ENCODE peak calls at places on chromosomes 1 and 21, in eight cellular contexts. B, T, Z, Q, C, P, S and V are unnamed samples.

GRCh38 chr1:201766117-201766863 is 62.7 kb upstream of the IPO9 start:
- DNase-seq in Z (no peak), Q (no peak), S (no peak), T (no peak), C (no peak), B (no peak), P (peak; percentile 96), V (peak; percentile 96)

GRCh38 chr1:105565006-105565405 is 1491.5 kb upstream of the PRMT6 start:
- DNase-seq in T (no peak), B (no peak), S (no peak), Q (no peak), C (no peak), Z (no peak), P (no peak), V (no peak)

GRCh38 chr1:93616221-93616995 is 65.2 kb downstream of the BCAR3 start:
- DNase-seq in S (no peak), Q (no peak), C (no peak), P (no peak), T (no peak), B (no peak), Z (no peak), V (no peak)

GRCh38 chr1:77227383-77227782 is 8.2 kb upstream of the PIGK start:
- DNase-seq in Q (no peak), S (no peak), B (no peak), P (no peak), C (no peak), Z (no peak), T (no peak), V (no peak)

GRCh38 chr1:2468540-2468939 is 7.5 kb upstream of the PLCH2 start:
- DNase-seq in Q (no peak), T (no peak), S (no peak), C (no peak), B (no peak), P (no peak), Z (no peak), V (no peak)

GRCh38 chr1:78760858-78761257 is 111.2 kb downstream of the IFI44 start:
- DNase-seq in B (no peak), Z (no peak), T (no peak), S (no peak), C (no peak), P (peak; percentile 6), Q (no peak), V (peak; percentile 8)

GRCh38 chr1:201554789-201555592 is 16.1 kb downstream of the NAV1 start:
- DNase-seq in Z (no peak), B (no peak), T (no peak), S (no peak), Q (no peak), P (no peak), C (no peak), V (no peak)

GRCh38 chr1:89855413-89856123 is 34.7 kb downstream of the LRRC8D start:
- DNase-seq in B (peak; percentile 61), T (no peak), Z (peak; percentile 68), C (peak; percentile 84), P (peak; percentile 71), S (no peak), Q (peak; percentile 60), V (peak; percentile 68)

GRCh38 chr1:214833357-214833756 is 230.4 kb downstream of the CENPF start:
- DNase-seq in C (no peak), B (no peak), Z (no peak), S (no peak), Q (no peak), T (no peak), P (peak; percentile 78), V (no peak)

GRCh38 chr1:10257851-10258250 is 47.5 kb downstream of the KIF1B start:
- DNase-seq in S (no peak), C (no peak), Q (peak; percentile 54), P (no peak), B (no peak), T (no peak), Z (no peak), V (peak; percentile 53)

GRCh38 chr1:79040424-79041089 is 34.0 kb upstream of the ADGRL4 start:
- DNase-seq in T (no peak), Q (peak; percentile 78), P (peak; percentile 13), C (no peak), Z (no peak), S (no peak), B (peak; percentile 23), V (peak; percentile 23)

GRCh38 chr1:183243190-183244065 is 57.4 kb downstream of the LAMC2 start:
- DNase-seq in S (no peak), C (no peak), B (no peak), Q (no peak), Z (no peak), T (no peak), P (no peak), V (peak; percentile 53)

GRCh38 chr1:154972517-154973343 is 1.8 kb upstream of the CKS1B start:
- DNase-seq in T (no peak), S (peak; percentile 98), C (peak; percentile 91), Z (no peak), Q (peak; percentile 95), B (no peak), P (peak; percentile 97), V (peak; percentile 98)

GRCh38 chr1:89757532-89757931 is 63.3 kb upstream of the LRRC8D start:
- DNase-seq in Z (peak; percentile 31), P (no peak), S (no peak), T (peak; percentile 69), C (no peak), Q (peak; percentile 85), B (no peak), V (peak; percentile 69)

GRCh38 chr1:246695136-246695535 is 29.1 kb upstream of the SCCPDH start:
- DNase-seq in S (no peak), Q (no peak), T (no peak), C (no peak), B (no peak), P (no peak), Z (no peak), V (no peak)

GRCh38 chr1:229554886-229555621 is 3.5 kb downstream of the ABCB10 start:
- DNase-seq in B (no peak), C (no peak), T (no peak), P (no peak), Q (no peak), Z (no peak), S (no peak), V (peak; percentile 8)

GRCh38 chr1:93080424-93080823 is 1.3 kb downstream of the MTF2 start:
- DNase-seq in B (peak; percentile 51), Q (peak; percentile 81), S (peak; percentile 73), Z (peak; percentile 45), T (peak; percentile 86), P (peak; percentile 78), C (peak; percentile 71), V (peak; percentile 87)

GRCh38 chr1:101276818-101277217 is 40.0 kb downstream of the S1PR1 start:
- DNase-seq in Z (no peak), B (no peak), Q (peak; percentile 43), T (no peak), S (no peak), C (no peak), P (no peak), V (no peak)

GRCh38 chr1:1430114-1430982 is 5.1 kb upstream of the VWA1 start:
- DNase-seq in S (peak; percentile 74), P (peak; percentile 67), T (no peak), Q (peak; percentile 91), C (peak; percentile 39), Z (no peak), B (no peak), V (peak; percentile 83)

GRCh38 chr1:21594935-21595897 is 73.9 kb downstream of the RAP1GAP start:
- DNase-seq in C (no peak), B (no peak), S (peak; percentile 92), T (peak; percentile 65), P (peak; percentile 47), Q (peak; percentile 49), Z (no peak), V (peak; percentile 56)

GRCh38 chr1:244705268-244706234 is 52.6 kb downstream of the DESI2 start:
- DNase-seq in T (no peak), P (no peak), S (no peak), B (no peak), C (no peak), Z (no peak), Q (no peak), V (no peak)

GRCh38 chr21:16454371-16454770 is 724.6 kb downstream of the USP25 start:
- DNase-seq in B (no peak), T (no peak), Z (no peak), C (no peak), P (peak; percentile 32), Q (peak; percentile 49), S (peak; percentile 10), V (peak; percentile 51)

GRCh38 chr1:110421159-110421777 is 13.8 kb upstream of the LAMTOR5 start:
- DNase-seq in Z (no peak), B (no peak), S (no peak), T (no peak), P (peak; percentile 46), C (no peak), Q (no peak), V (peak; percentile 38)
- H3K4me3 ChIP-seq in Z (no peak overlapping the region), B (no peak overlapping the region), S (no peak overlapping the region), T (no peak overlapping the region), P (no peak overlapping the region), C (no peak overlapping the region), Q (no peak overlapping the region), V (no peak overlapping the region)

GRCh38 chr21:38495242-38495641 is 3.0 kb downstream of the ERG start:
- DNase-seq in T (no peak), Z (no peak), P (no peak), B (no peak), S (no peak), C (no peak), Q (no peak), V (no peak)
- H3K4me3 ChIP-seq in T (no peak overlapping the region), Z (no peak overlapping the region), P (no peak overlapping the region), B (no peak overlapping the region), S (no peak overlapping the region), C (no peak overlapping the region), Q (peak overlapping the region; percentile 100), V (no peak overlapping the region)

DNA sequence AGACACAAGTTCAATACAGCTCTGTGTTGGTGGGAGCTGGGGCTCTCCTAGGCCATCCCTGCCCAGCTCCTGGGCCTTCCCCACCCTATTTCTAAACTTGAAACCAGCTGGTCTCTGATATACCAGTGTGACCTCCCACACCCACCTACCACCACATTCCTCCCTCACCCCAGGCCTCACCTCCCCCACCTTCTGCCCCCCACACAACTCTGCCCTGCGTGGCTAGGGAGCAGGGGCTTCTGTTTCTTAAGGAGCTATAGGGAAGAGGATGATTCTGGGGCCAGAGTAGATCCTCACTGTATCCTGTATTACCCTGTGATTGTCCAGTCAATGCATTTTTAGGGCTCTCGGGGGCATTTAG is 16.5 kb downstream of the NES start:
- DNase-seq in S (no peak), B (no peak), C (no peak), P (no peak), T (no peak), Z (no peak), Q (peak; percentile 44), V (no peak)
- H3K4me3 ChIP-seq in S (peak overlapping the region; percentile 9), B (peak overlapping the region; percentile 94), C (peak overlapping the region; percentile 73), P (peak overlapping the region; percentile 7), T (no peak overlapping the region), Z (peak overlapping the region; percentile 14), Q (peak overlapping the region; percentile 59), V (no peak overlapping the region)

DNA sequence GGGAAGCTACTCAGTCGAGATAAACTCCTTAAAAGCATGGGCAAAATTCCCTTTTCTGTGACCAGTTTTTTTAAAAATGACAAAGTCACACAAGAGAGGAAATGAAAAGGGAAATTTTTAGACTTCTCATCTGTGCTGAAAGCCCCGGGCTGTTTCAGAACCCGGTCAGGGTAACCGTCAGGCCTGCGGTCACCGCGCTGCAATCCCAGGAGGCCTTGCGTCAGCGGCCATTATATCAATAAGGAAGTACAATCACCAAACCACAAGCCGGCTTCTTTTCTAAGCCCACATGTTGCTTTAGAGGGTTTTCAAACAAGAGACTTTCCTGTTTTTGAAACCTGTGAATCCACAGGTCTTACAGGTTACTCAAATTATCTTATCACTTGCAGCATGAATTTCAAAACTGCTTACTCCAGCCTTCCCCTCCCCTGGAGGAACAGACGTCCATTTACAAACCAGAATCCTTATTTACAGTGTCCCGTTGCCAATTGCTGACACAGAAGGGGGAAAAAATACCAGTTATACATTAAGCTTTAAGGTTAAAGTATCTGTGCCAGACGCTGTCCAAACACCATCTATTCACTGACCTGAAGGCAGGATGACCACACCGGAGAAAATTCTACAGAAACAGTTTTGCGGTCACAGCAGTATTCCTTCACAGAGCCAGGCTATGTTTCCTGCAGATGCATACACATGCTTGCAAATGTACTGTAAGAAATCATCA is 165.3 kb downstream of the TOMM20 start:
- DNase-seq in B (peak; percentile 97), T (peak; percentile 97), Z (peak; percentile 86), P (peak; percentile 95), Q (peak; percentile 34), C (peak; percentile 99), S (no peak), V (peak; percentile 87)
- H3K4me3 ChIP-seq in B (peak overlapping the region; percentile 45), T (peak overlapping the region; percentile 56), Z (peak overlapping the region; percentile 35), P (no peak overlapping the region), Q (no peak overlapping the region), C (peak overlapping the region; percentile 38), S (no peak overlapping the region), V (no peak overlapping the region)